ENCODE peak calls at places on chromosome 14, in ten cellular contexts. G is naive thymus-derived CD8-positive, alpha-beta T cell; O is BJ; T is AG08395; M is Calu3; I is GM04504; B is endothelial cell; W is iris pigment epithelial cell; E is tibial artery; U is fibroblast of pulmonary artery. L is an unnamed sample.

GRCh38 chr14:22597771-22598098 is 365 bp upstream of the ABHD4 start:
- DNase-seq in E (no peak), G (no peak), O (no peak), M (no peak), U (no peak), T (no peak), I (no peak), W (no peak), B (no peak), L (peak)

GRCh38 chr14:99159341-99160340 is 112.4 kb downstream of the BCL11B start:
- DNase-seq in W (no peak), B (no peak), M (no peak), I (no peak), G (no peak), E (no peak), T (no peak), O (no peak), U (no peak), L (no peak)

GRCh38 chr14:94114589-94115067 is 4.1 kb downstream of the IFI27 start:
- DNase-seq in B (no peak), E (no peak), G (no peak), W (no peak), U (no peak), T (no peak), O (no peak), M (no peak), I (no peak), L (no peak)

GRCh38 chr14:104223810-104224515 is 85.6 kb downstream of the KIF26A start:
- DNase-seq in U (no peak), T (no peak), M (no peak), B (no peak), I (no peak), O (no peak), G (no peak), E (no peak), W (no peak), L (no peak)

GRCh38 chr14:32109676-32110075 is 32.6 kb downstream of the ARHGAP5 start:
- DNase-seq in T (peak), B (no peak), U (peak), E (no peak), O (peak), W (peak), G (no peak), I (peak), M (no peak), L (no peak)

GRCh38 chr14:77040059-77040308 is 11.5 kb upstream of the IRF2BPL start:
- DNase-seq in O (no peak), W (no peak), G (no peak), B (no peak), I (no peak), M (no peak), T (no peak), U (no peak), E (no peak), L (no peak)

GRCh38 chr14:60805881-60806569 is 71.5 kb downstream of the MNAT1 start:
- DNase-seq in U (peak), E (no peak), W (peak), G (no peak), O (peak), T (peak), M (no peak), I (peak), B (no peak), L (no peak)

GRCh38 chr14:29712586-29712985 is 215.1 kb downstream of the PRKD1 start:
- DNase-seq in U (no peak), G (no peak), W (no peak), I (no peak), T (no peak), O (no peak), E (no peak), B (no peak), M (no peak), L (no peak)

GRCh38 chr14:72643317-72643801 is 250.5 kb downstream of the DPF3 start:
- DNase-seq in I (peak), M (peak), W (peak), E (peak), G (no peak), U (peak), T (peak), B (no peak), O (peak), L (no peak)

GRCh38 chr14:68397371-68397779 is 395.5 kb downstream of the ZFP36L1 start:
- DNase-seq in W (peak), O (no peak), M (no peak), B (no peak), U (no peak), G (no peak), E (peak), T (no peak), I (no peak), L (peak)

GRCh38 chr14:75495882-75496281 is 26.4 kb upstream of the BATF start:
- DNase-seq in U (no peak), W (peak), M (no peak), T (no peak), B (no peak), I (no peak), E (no peak), O (no peak), G (no peak), L (no peak)

GRCh38 chr14:100306506-100307214 is 416 bp upstream of the SLC25A29 start:
- DNase-seq in E (peak), M (peak), O (peak), W (peak), U (peak), G (peak), T (peak), I (no peak), B (peak), L (peak)

GRCh38 chr14:99363616-99364290 is 91.8 kb upstream of the BCL11B start:
- DNase-seq in G (no peak), M (no peak), B (no peak), E (no peak), O (no peak), U (no peak), W (no peak), T (no peak), I (no peak), L (no peak)

GRCh38 chr14:68248481-68249255 is 429.1 kb downstream of the RAD51B start:
- DNase-seq in O (no peak), U (peak), I (peak), M (peak), W (peak), G (peak), B (no peak), E (no peak), T (peak), L (peak)

GRCh38 chr14:76867536-76868452 is 41.6 kb downstream of the LRRC74A start:
- DNase-seq in U (no peak), G (peak), B (no peak), T (no peak), E (no peak), W (no peak), M (no peak), O (no peak), I (no peak), L (no peak)

GRCh38 chr14:75279153-75279738 is 618 bp downstream of the FOS start:
- DNase-seq in O (no peak), M (peak), U (peak), I (peak), B (no peak), W (peak), E (peak), T (no peak), G (peak), L (peak)

GRCh38 chr14:22691171-22691570 is 47.0 kb upstream of the OR6J1 start:
- DNase-seq in B (no peak), T (no peak), E (no peak), M (no peak), W (peak), I (no peak), G (no peak), O (peak), U (peak), L (no peak)

GRCh38 chr14:68111733-68112270 is 292.2 kb downstream of the RAD51B start:
- DNase-seq in I (no peak), W (no peak), O (no peak), M (no peak), T (no peak), G (no peak), U (no peak), E (no peak), B (no peak), L (peak)

GRCh38 chr14:20873370-20874177 is 17.6 kb upstream of the RNASE3 start:
- DNase-seq in B (peak), G (peak), E (peak), T (peak), M (peak), O (no peak), U (peak), I (peak), W (peak), L (peak)

L was measured in small intestine.